ENCODE peak calls at places on chromosomes 16 and 17, in four cellular contexts. One of them, this sample, is unnamed. For H3K36me3, the result is how much of the 10 kb centered on the place peaks cover.

GRCh38 chr17:19403021-19403420 is 8.0 kb upstream of the RNF112 start:
- DNase-seq in transverse colon: no peak
- DNase-seq in spleen: no peak
- DNase-seq in sigmoid colon: peak
- DNase-seq in this sample: no peak

GRCh38 chr17:559699-560378 is 154.8 kb downstream of the VPS53 start:
- DNase-seq in transverse colon: no peak
- DNase-seq in spleen: no peak
- DNase-seq in sigmoid colon: peak
- DNase-seq in this sample: no peak

GRCh38 chr17:77936881-77937280 is 21.6 kb upstream of the TNRC6C start:
- DNase-seq in transverse colon: no peak
- DNase-seq in spleen: no peak
- DNase-seq in sigmoid colon: peak
- DNase-seq in this sample: no peak

GRCh38 chr17:48175692-48176450 is 68.3 kb downstream of the SNX11 start:
- DNase-seq in transverse colon: no peak
- DNase-seq in spleen: no peak
- DNase-seq in sigmoid colon: no peak
- DNase-seq in this sample: no peak

GRCh38 chr17:8965394-8966168 is at the start of gene PIK3R5:
- DNase-seq in transverse colon: peak
- DNase-seq in spleen: peak
- DNase-seq in sigmoid colon: no peak
- DNase-seq in this sample: peak

GRCh38 chr17:7213895-7214299 is 5.7 kb downstream of the DLG4 start:
- DNase-seq in transverse colon: peak
- DNase-seq in spleen: no peak
- DNase-seq in sigmoid colon: peak
- DNase-seq in this sample: no peak

GRCh38 chr17:51305182-51305581 is 44.8 kb downstream of the UTP18 start:
- DNase-seq in transverse colon: no peak
- DNase-seq in spleen: no peak
- DNase-seq in sigmoid colon: no peak
- DNase-seq in this sample: no peak

GRCh38 chr16:58235663-58236062 is 37.8 kb upstream of the CSNK2A2 start:
- DNase-seq in transverse colon: no peak
- DNase-seq in spleen: no peak
- DNase-seq in sigmoid colon: no peak
- DNase-seq in this sample: no peak

GRCh38 chr17:83067718-83068261 is 11.6 kb upstream of the METRNL start:
- DNase-seq in transverse colon: no peak
- DNase-seq in spleen: peak
- DNase-seq in sigmoid colon: peak
- DNase-seq in this sample: peak

GRCh38 chr17:44363613-44364159 is at the start of gene FAM171A2:
- DNase-seq in transverse colon: peak
- DNase-seq in spleen: peak
- DNase-seq in sigmoid colon: no peak
- DNase-seq in this sample: peak

GRCh38 chr16:10362077-10362863 is 23.6 kb upstream of the ATF7IP2 start:
- DNase-seq in transverse colon: no peak
- DNase-seq in spleen: peak
- DNase-seq in sigmoid colon: no peak
- DNase-seq in this sample: no peak

GRCh38 chr16:83603981-83604570 is 203.7 kb upstream of the HSBP1 start:
- DNase-seq in transverse colon: no peak
- DNase-seq in spleen: no peak
- DNase-seq in sigmoid colon: no peak
- DNase-seq in this sample: no peak

GRCh38 chr17:64765191-64765889 is 103.2 kb upstream of the SMURF2 start:
- DNase-seq in transverse colon: no peak
- DNase-seq in spleen: no peak
- DNase-seq in sigmoid colon: no peak
- DNase-seq in this sample: peak

GRCh38 chr17:68709995-68710780 is 109.0 kb upstream of the FAM20A start:
- DNase-seq in transverse colon: no peak
- DNase-seq in spleen: no peak
- DNase-seq in sigmoid colon: no peak
- DNase-seq in this sample: no peak

GRCh38 chr17:4440690-4441686 is 7.2 kb downstream of the SPNS3 start:
- DNase-seq in transverse colon: no peak
- DNase-seq in spleen: no peak
- DNase-seq in sigmoid colon: no peak
- DNase-seq in this sample: no peak

GRCh38 chr16:70746708-70747424 is 54.1 kb downstream of the VAC14 start:
- DNase-seq in transverse colon: peak
- DNase-seq in spleen: no peak
- DNase-seq in sigmoid colon: peak
- DNase-seq in this sample: peak

GRCh38 chr17:34365340-34365739 is 2.3 kb upstream of the CCL1 start:
- DNase-seq in transverse colon: no peak
- DNase-seq in spleen: no peak
- DNase-seq in sigmoid colon: no peak
- DNase-seq in this sample: no peak

GRCh38 chr16:86628614-86629013 is 50.3 kb downstream of the FOXL1 start:
- DNase-seq in transverse colon: no peak
- DNase-seq in spleen: no peak
- DNase-seq in sigmoid colon: peak
- DNase-seq in this sample: no peak

GRCh38 chr17:1709971-1710806 is at the start of gene TLCD2:
- DNase-seq in transverse colon: peak
- DNase-seq in spleen: peak
- DNase-seq in sigmoid colon: peak
- DNase-seq in this sample: peak

GRCh38 chr17:61411944-61412859 is 12.6 kb downstream of the TBX2 start:
- DNase-seq in transverse colon: peak
- DNase-seq in spleen: peak
- DNase-seq in sigmoid colon: peak
- DNase-seq in this sample: peak

GRCh38 chr16:8417145-8417544 is 173.2 kb downstream of the TMEM114 start:
- DNase-seq in transverse colon: no peak
- DNase-seq in spleen: no peak
- DNase-seq in sigmoid colon: no peak
- DNase-seq in this sample: no peak

GRCh38 chr17:18158022-18158600 is 25.5 kb upstream of the ALKBH5 start:
- DNase-seq in transverse colon: peak
- DNase-seq in spleen: peak
- DNase-seq in sigmoid colon: peak
- DNase-seq in this sample: peak

GRCh38 chr16:29806096-29806579 is at the start of gene MAZ:
- DNase-seq in transverse colon: no peak
- DNase-seq in spleen: peak
- DNase-seq in sigmoid colon: no peak
- DNase-seq in this sample: no peak

GRCh38 chr16:3266873-3267537 is 10.6 kb upstream of the MEFV start:
- DNase-seq in transverse colon: no peak
- DNase-seq in spleen: no peak
- DNase-seq in sigmoid colon: no peak
- DNase-seq in this sample: no peak

GRCh38 chr17:59752446-59752845 is 45.0 kb downstream of the VMP1 start:
- DNase-seq in transverse colon: no peak
- DNase-seq in spleen: no peak
- DNase-seq in sigmoid colon: no peak
- DNase-seq in this sample: no peak

GRCh38 chr17:77691216-77692085 is 267.1 kb upstream of the TNRC6C start:
- DNase-seq in transverse colon: no peak
- DNase-seq in spleen: no peak
- DNase-seq in sigmoid colon: no peak
- DNase-seq in this sample: no peak

DNA sequence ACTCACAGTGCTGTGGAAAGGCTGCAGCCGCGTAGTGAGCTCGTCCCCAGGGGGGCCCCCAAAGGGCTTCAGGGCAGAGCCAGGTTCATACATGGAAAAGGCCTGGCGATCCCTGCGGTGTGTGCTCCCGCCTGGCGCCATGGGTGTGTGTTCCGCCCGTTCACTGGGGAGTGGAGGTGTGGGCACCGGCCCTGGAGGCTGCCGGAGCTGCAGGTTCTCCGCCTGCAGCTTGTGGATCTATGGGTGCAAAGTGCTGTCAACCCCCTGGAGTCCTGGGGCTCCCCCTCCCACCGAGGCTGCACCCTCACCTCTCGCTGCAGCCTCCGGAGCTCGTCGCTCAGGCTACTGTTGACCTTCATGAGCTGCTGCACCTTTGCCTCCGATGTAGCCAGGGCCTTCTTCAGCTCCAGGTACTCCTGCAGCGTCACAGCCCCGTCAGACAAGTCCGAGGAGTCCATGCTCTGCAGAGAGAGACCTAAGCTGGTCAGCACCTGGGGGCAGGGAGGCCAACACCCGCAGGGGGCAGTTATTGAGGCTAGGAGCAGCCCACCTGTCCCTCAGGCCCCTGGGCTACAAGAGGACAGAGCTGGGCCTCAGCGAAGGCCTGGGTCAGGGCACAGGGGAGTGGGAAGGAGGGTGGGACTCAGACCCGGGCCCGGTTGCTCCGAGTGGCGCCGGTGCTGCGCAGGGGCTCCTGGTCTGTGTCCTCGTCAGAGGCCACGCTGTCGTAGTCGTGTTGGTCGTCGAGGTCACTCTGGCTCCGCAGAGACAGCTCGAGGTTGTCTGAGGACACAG is 7.9 kb downstream of the TP53I13 start:
- DNase-seq in transverse colon: no peak
- DNase-seq in spleen: peak
- DNase-seq in sigmoid colon: no peak
- DNase-seq in this sample: no peak
- H3K36me3 ChIP-seq in transverse colon: under half
- H3K36me3 ChIP-seq in spleen: half or more
- H3K36me3 ChIP-seq in sigmoid colon: half or more
- H3K36me3 ChIP-seq in this sample: half or more

DNA sequence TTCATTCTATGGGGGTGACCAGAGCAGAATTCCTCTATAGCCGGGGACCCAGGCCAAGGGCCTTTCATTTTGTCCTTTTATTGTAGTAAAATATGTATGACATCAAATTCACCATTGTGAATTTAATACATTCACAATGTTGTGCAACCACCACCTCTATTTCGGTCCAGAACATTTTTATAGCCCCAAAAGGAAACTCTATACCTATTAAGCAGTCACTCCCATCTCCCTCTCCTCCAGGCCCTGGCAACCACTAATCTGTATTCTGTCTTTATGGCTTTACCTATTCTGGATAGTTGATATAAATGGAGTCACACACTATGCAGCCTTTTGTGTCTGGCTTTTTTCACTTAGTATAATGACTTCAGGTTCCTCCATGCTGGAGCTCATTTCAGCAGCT is 9.7 kb upstream of the TNS4 start:
- DNase-seq in transverse colon: no peak
- DNase-seq in spleen: no peak
- DNase-seq in sigmoid colon: peak
- DNase-seq in this sample: no peak
- TF ChIP-seq POLR2AphosphoS5 in transverse colon: no peak
- TF ChIP-seq POLR2AphosphoS5 in spleen: no peak
- TF ChIP-seq POLR2AphosphoS5 in sigmoid colon: peak
- TF ChIP-seq POLR2AphosphoS5 in this sample: no peak

GRCh38 chr16:11755022-11755760 is 12.5 kb upstream of the TXNDC11 start:
- DNase-seq in transverse colon: no peak
- DNase-seq in spleen: no peak
- DNase-seq in sigmoid colon: no peak
- DNase-seq in this sample: no peak
- H3K36me3 ChIP-seq in transverse colon: under half
- H3K36me3 ChIP-seq in spleen: half or more
- H3K36me3 ChIP-seq in sigmoid colon: half or more
- H3K36me3 ChIP-seq in this sample: half or more

DNA sequence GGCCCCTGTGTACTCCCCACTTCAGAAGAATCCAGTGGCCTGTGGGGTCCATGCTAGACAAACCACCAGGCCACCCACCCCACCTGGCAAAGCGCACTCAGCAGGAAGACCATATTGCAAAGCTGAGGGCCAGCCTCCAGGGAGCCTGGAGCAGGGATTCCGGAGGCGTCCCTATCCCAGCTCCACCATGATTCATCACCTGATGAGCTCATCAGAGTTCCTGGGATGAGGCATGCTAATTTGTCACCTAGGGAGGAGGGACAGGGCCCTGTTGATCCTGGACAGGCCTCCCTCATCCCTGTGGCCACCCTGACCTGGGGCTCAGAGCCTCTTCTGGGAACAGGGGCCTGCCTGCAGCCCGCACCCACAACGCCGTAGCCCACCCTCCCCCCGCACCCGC is 131.6 kb upstream of the PLCG2 start:
- DNase-seq in transverse colon: no peak
- DNase-seq in spleen: no peak
- DNase-seq in sigmoid colon: no peak
- DNase-seq in this sample: no peak
- TF ChIP-seq POLR2AphosphoS5 in transverse colon: peak
- TF ChIP-seq POLR2AphosphoS5 in spleen: no peak
- TF ChIP-seq POLR2AphosphoS5 in sigmoid colon: no peak
- TF ChIP-seq POLR2AphosphoS5 in this sample: no peak